ENCODE peak calls at places on chromosomes 5 and 9, in eight cellular contexts. One of them, this sample, is unnamed.

GRCh38 chr5:32390819-32391591 is 53.5 kb downstream of the ZFR start:
- DNase-seq in uterus: peak
- DNase-seq in aorta: no peak
- DNase-seq in NCI-H82: no peak
- DNase-seq in head of caudate nucleus: no peak
- DNase-seq in psoas muscle: no peak
- DNase-seq in anterior cingulate cortex: no peak
- DNase-seq in right atrium auricular region: no peak
- DNase-seq in this sample: no peak

GRCh38 chr9:13721481-13722235 is 442.2 kb upstream of the MPDZ start:
- DNase-seq in uterus: no peak
- DNase-seq in aorta: no peak
- DNase-seq in NCI-H82: no peak
- DNase-seq in head of caudate nucleus: no peak
- DNase-seq in psoas muscle: no peak
- DNase-seq in anterior cingulate cortex: no peak
- DNase-seq in right atrium auricular region: no peak
- DNase-seq in this sample: no peak

GRCh38 chr5:180084638-180085561 is 13.3 kb upstream of the RNF130 start:
- DNase-seq in uterus: no peak
- DNase-seq in aorta: no peak
- DNase-seq in NCI-H82: peak
- DNase-seq in head of caudate nucleus: no peak
- DNase-seq in psoas muscle: no peak
- DNase-seq in anterior cingulate cortex: no peak
- DNase-seq in right atrium auricular region: peak
- DNase-seq in this sample: no peak

GRCh38 chr9:90808890-90809685 is 7.5 kb downstream of the SYK start:
- DNase-seq in uterus: no peak
- DNase-seq in aorta: no peak
- DNase-seq in NCI-H82: no peak
- DNase-seq in head of caudate nucleus: peak
- DNase-seq in psoas muscle: no peak
- DNase-seq in anterior cingulate cortex: no peak
- DNase-seq in right atrium auricular region: no peak
- DNase-seq in this sample: no peak

GRCh38 chr9:2907401-2907800 is 63.5 kb upstream of the PUM3 start:
- DNase-seq in uterus: no peak
- DNase-seq in aorta: no peak
- DNase-seq in NCI-H82: no peak
- DNase-seq in head of caudate nucleus: no peak
- DNase-seq in psoas muscle: no peak
- DNase-seq in anterior cingulate cortex: no peak
- DNase-seq in right atrium auricular region: no peak
- DNase-seq in this sample: no peak

GRCh38 chr9:121559183-121559582 is 59.5 kb upstream of the GGTA1 start:
- DNase-seq in uterus: no peak
- DNase-seq in aorta: no peak
- DNase-seq in NCI-H82: no peak
- DNase-seq in head of caudate nucleus: no peak
- DNase-seq in psoas muscle: no peak
- DNase-seq in anterior cingulate cortex: no peak
- DNase-seq in right atrium auricular region: no peak
- DNase-seq in this sample: no peak

GRCh38 chr5:3615829-3616228 is 20.2 kb downstream of the IRX1 start:
- DNase-seq in uterus: no peak
- DNase-seq in aorta: no peak
- DNase-seq in NCI-H82: no peak
- DNase-seq in head of caudate nucleus: no peak
- DNase-seq in psoas muscle: no peak
- DNase-seq in anterior cingulate cortex: no peak
- DNase-seq in right atrium auricular region: no peak
- DNase-seq in this sample: no peak

GRCh38 chr9:106456581-106456980 is 406.4 kb upstream of the ZNF462 start:
- DNase-seq in uterus: no peak
- DNase-seq in aorta: no peak
- DNase-seq in NCI-H82: no peak
- DNase-seq in head of caudate nucleus: no peak
- DNase-seq in psoas muscle: no peak
- DNase-seq in anterior cingulate cortex: no peak
- DNase-seq in right atrium auricular region: no peak
- DNase-seq in this sample: no peak

GRCh38 chr9:105438136-105438839 is 9.5 kb upstream of the FSD1L start:
- DNase-seq in uterus: no peak
- DNase-seq in aorta: no peak
- DNase-seq in NCI-H82: peak
- DNase-seq in head of caudate nucleus: no peak
- DNase-seq in psoas muscle: no peak
- DNase-seq in anterior cingulate cortex: no peak
- DNase-seq in right atrium auricular region: no peak
- DNase-seq in this sample: no peak

GRCh38 chr5:143195496-143195895 is 208.0 kb downstream of the NR3C1 start:
- DNase-seq in uterus: no peak
- DNase-seq in aorta: no peak
- DNase-seq in NCI-H82: no peak
- DNase-seq in head of caudate nucleus: no peak
- DNase-seq in psoas muscle: no peak
- DNase-seq in anterior cingulate cortex: no peak
- DNase-seq in right atrium auricular region: no peak
- DNase-seq in this sample: no peak

GRCh38 chr9:98614941-98615340 is 93.8 kb downstream of the GABBR2 start:
- DNase-seq in uterus: no peak
- DNase-seq in aorta: no peak
- DNase-seq in NCI-H82: no peak
- DNase-seq in head of caudate nucleus: no peak
- DNase-seq in psoas muscle: no peak
- DNase-seq in anterior cingulate cortex: no peak
- DNase-seq in right atrium auricular region: no peak
- DNase-seq in this sample: no peak